ENCODE peak calls at places on chromosomes 5 and 9, in four cellular contexts. M is WTC11, R is GM12878, I is K562. H is an unnamed sample.

GRCh38 chr9:134198771-134199170 is 34.4 kb upstream of the RNU6ATAC start:
- DNase-seq in M (no peak), R (no peak), I (no peak), H (no peak)

GRCh38 chr9:131618071-131618479 is 72.8 kb downstream of the PRRT1B start:
- DNase-seq in M (no peak), R (no peak), I (peak; percentile 51), H (peak; percentile 78)

GRCh38 chr9:27561697-27562096 is 11.6 kb downstream of the C9orf72 start:
- DNase-seq in M (no peak), R (no peak), I (no peak), H (no peak)

GRCh38 chr5:139461698-139462097 is 845 bp downstream of the ECSCR start:
- DNase-seq in M (no peak), R (no peak), I (no peak), H (no peak)

GRCh38 chr5:607541-608285 is 4.4 kb upstream of the CEP72 start:
- DNase-seq in M (no peak), R (peak; percentile 23), I (no peak), H (no peak)

GRCh38 chr5:31492824-31493223 is 39.1 kb downstream of the DROSHA start:
- DNase-seq in M (peak; percentile 14), R (no peak), I (no peak), H (no peak)

GRCh38 chr9:76810377-76810957 is 46.2 kb downstream of the PCA3 start:
- DNase-seq in M (peak; percentile 56), R (no peak), I (peak; percentile 51), H (peak; percentile 33)

GRCh38 chr9:114616684-114617520 is 5.8 kb downstream of the TMEM268 start:
- DNase-seq in M (no peak), R (peak; percentile 72), I (peak; percentile 76), H (no peak)

GRCh38 chr5:40623480-40624420 is 56.0 kb upstream of the PTGER4 start:
- DNase-seq in M (no peak), R (no peak), I (no peak), H (no peak)

GRCh38 chr9:129996161-129996849 is 46.7 kb downstream of the FNBP1 start:
- DNase-seq in M (no peak), R (no peak), I (no peak), H (no peak)

GRCh38 chr5:125313555-125313954 is 567.1 kb upstream of the ZNF608 start:
- DNase-seq in M (no peak), R (no peak), I (no peak), H (no peak)

GRCh38 chr5:95647886-95648860 is 1.6 kb downstream of the RFESD start:
- DNase-seq in M (no peak), R (no peak), I (peak; percentile 88), H (no peak)

GRCh38 chr5:21236896-21237830 is 1249.2 kb upstream of the CDH18 start:
- DNase-seq in M (no peak), R (no peak), I (no peak), H (no peak)

GRCh38 chr9:107228648-107229047 is 54.4 kb upstream of the RAD23B start:
- DNase-seq in M (no peak), R (no peak), I (no peak), H (no peak)

GRCh38 chr5:79849061-79849460 is 142.0 kb downstream of the MTX3 start:
- DNase-seq in M (no peak), R (no peak), I (no peak), H (no peak)

GRCh38 chr9:121071356-121071755 is 3.4 kb upstream of the CNTRL start:
- DNase-seq in M (no peak), R (no peak), I (no peak), H (no peak)

GRCh38 chr5:135127604-135128240 is 93.7 kb upstream of the PITX1 start:
- DNase-seq in M (no peak), R (no peak), I (no peak), H (peak; percentile 83)

GRCh38 chr5:32563614-32564013 is 21.7 kb upstream of the SUB1 start:
- DNase-seq in M (no peak), R (no peak), I (no peak), H (no peak)

GRCh38 chr9:136484153-136485048 is 1.6 kb upstream of the SEC16A start:
- DNase-seq in M (no peak), R (no peak), I (no peak), H (peak; percentile 74)

GRCh38 chr5:154673506-154673905 is 81.7 kb upstream of the LARP1 start:
- DNase-seq in M (no peak), R (no peak), I (no peak), H (no peak)

GRCh38 chr9:135502168-135502872 is 1.8 kb downstream of the MRPS2 start:
- DNase-seq in M (no peak), R (no peak), I (no peak), H (no peak)

GRCh38 chr9:114898741-114899140 is 31.6 kb downstream of the TNFSF8 start:
- DNase-seq in M (no peak), R (no peak), I (no peak), H (no peak)

GRCh38 chr5:76270214-76270613 is 132.9 kb upstream of the IQGAP2 start:
- DNase-seq in M (no peak), R (no peak), I (no peak), H (no peak)

GRCh38 chr5:41065691-41066335 is 5.3 kb downstream of the MROH2B start:
- DNase-seq in M (no peak), R (no peak), I (no peak), H (no peak)

GRCh38 chr9:79143211-79143610 is 428.6 kb upstream of the TLE4 start:
- DNase-seq in M (no peak), R (no peak), I (no peak), H (no peak)

GRCh38 chr5:159784993-159785392 is 131.3 kb upstream of the ADRA1B start:
- DNase-seq in M (no peak), R (no peak), I (no peak), H (no peak)

GRCh38 chr9:79395691-79396558 is 175.8 kb upstream of the TLE4 start:
- DNase-seq in M (no peak), R (no peak), I (no peak), H (no peak)

GRCh38 chr5:133240425-133241091 is 188.7 kb downstream of the HSPA4 start:
- DNase-seq in M (no peak), R (peak; percentile 76), I (peak; percentile 95), H (peak; percentile 90)

GRCh38 chr5:87853541-87853940 is 415.1 kb downstream of the TMEM161B start:
- DNase-seq in M (no peak), R (no peak), I (no peak), H (no peak)

GRCh38 chr5:57532513-57533497 is 50.2 kb upstream of the ACTBL2 start:
- DNase-seq in M (no peak), R (no peak), I (no peak), H (no peak)

GRCh38 chr9:135948446-135948845 is 12.7 kb downstream of the UBAC1 start:
- DNase-seq in M (no peak), R (no peak), I (no peak), H (no peak)

GRCh38 chr5:57902035-57902434 is 419.4 kb upstream of the ACTBL2 start:
- DNase-seq in M (no peak), R (no peak), I (no peak), H (no peak)

GRCh38 chr5:140548300-140548688 is 832 bp downstream of the EIF4EBP3 start:
- DNase-seq in M (no peak), R (no peak), I (no peak), H (no peak)

GRCh38 chr9:89723696-89724095 is 118.9 kb downstream of the GADD45G start:
- DNase-seq in M (no peak), R (no peak), I (no peak), H (no peak)

GRCh38 chr9:113707953-113708695 is 168.0 kb upstream of the ZNF618 start:
- DNase-seq in M (no peak), R (no peak), I (no peak), H (no peak)

GRCh38 chr5:110884005-110884404 is 145.2 kb downstream of the SLC25A46 start:
- DNase-seq in M (no peak), R (no peak), I (no peak), H (no peak)

GRCh38 chr5:168472329-168472728 is 13.9 kb upstream of the RARS1 start:
- DNase-seq in M (no peak), R (no peak), I (peak; percentile 23), H (no peak)

GRCh38 chr9:129464972-129465833 is 155.7 kb downstream of the C9orf50 start:
- DNase-seq in M (no peak), R (no peak), I (peak; percentile 45), H (no peak)

GRCh38 chr5:15475365-15475764 is 24.6 kb upstream of the FBXL7 start:
- DNase-seq in M (no peak), R (no peak), I (no peak), H (no peak)

GRCh38 chr5:15474143-15474719 is 25.7 kb upstream of the FBXL7 start:
- DNase-seq in M (no peak), R (no peak), I (no peak), H (no peak)

GRCh38 chr5:15476977-15477376 is 23.0 kb upstream of the FBXL7 start:
- DNase-seq in M (no peak), R (no peak), I (no peak), H (no peak)

GRCh38 chr5:15472116-15472515 is 27.9 kb upstream of the FBXL7 start:
- DNase-seq in M (peak; percentile 52), R (no peak), I (no peak), H (no peak)
- TF ChIP-seq ETV6 in M (no peak), R (no peak), I (no peak), H (no peak)

GRCh38 chr5:37839441-37840035 is 303 bp downstream of the GDNF start:
- DNase-seq in M (peak; percentile 51), R (no peak), I (no peak), H (peak; percentile 35)
- TF ChIP-seq USF2 in M (no peak), R (no peak), I (no peak), H (no peak)

DNA sequence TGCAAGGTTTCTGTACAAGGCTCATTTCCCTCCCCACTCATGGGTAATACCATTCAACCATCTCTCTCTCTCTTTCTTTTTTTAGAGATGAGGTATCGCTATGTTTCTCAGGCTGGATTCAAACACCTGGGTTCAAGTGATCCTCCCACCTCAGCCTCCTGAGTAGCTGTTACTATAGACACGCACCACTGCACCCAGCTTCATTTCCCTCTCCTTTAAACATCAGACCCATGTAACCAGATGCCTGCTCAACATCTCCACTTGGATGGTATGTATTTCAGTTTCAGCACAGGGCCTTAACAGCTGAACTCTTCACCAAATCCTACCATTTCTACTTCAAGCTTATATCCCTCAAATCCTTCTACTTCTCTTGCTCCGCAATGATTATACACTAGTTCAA is 117.4 kb downstream of the SSBP2 start:
- DNase-seq in M (no peak), R (no peak), I (no peak), H (no peak)
- TF ChIP-seq ETV6 in M (no peak), R (peak; percentile 14), I (no peak), H (no peak)

DNA sequence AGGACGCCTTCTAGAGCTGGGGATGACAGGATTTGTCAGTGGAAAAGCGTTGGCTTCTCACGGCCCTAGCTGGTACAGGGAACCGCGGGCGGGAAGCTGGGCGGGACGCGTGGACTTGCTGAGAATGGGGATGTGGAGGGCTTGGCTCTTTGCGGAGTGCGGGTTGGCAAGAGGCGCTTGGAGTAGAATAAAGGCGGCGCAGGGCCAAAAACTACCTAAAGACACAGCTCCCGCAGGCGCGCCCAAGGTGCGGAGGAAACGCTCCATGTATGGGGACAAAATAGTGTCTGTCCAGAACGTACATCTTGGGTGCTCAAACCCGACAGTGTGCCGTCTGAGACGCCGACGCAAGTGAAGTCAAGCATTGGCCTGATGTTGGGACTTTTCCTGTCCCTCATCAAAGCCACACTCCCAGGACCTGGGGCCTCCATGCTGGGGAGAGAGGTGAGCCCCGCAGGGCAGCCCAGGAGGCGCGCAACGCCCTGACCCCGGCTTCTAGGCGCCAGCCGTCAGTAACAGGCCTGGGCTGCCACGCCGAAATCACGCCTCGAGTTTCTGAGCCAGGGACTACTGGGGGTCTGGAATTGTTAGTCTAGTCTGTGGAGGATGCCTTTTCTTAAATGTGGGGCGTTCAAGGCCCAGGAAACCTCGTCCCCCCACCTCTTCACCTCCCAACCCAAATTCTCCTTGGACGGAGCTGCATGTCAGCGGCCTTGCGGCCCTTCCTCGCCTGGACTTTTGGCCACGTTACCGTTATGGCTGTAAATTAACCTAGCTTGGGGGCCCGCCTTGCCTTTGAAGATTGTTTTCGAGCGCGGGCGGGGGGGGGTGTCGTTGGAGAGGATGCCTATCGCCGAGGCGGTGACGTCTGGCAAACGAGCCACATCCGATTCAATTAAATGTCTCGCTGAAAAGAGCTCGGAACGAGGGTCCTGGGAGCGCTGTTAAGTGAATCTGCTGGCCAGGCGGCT is 1.8 kb upstream of the NKX2-5 start:
- DNase-seq in M (no peak), R (no peak), I (no peak), H (no peak)
- TF ChIP-seq USF2 in M (no peak), R (no peak), I (no peak), H (no peak)